ENCODE peak calls at places on chromosomes 2 and 18, in eight cellular contexts. Q is upper lobe of right lung, T is upper lobe of left lung, N is A549, Y is epithelial cell of esophagus, M is lower leg skin, C is fibroblast of the aortic adventitia, R is fibroblast of pulmonary artery. K is an unnamed sample.
A peak's percentile ranks its signal among the peaks of the same experiment; 100 is the strongest.

GRCh38 chr2:199055336-199055735 is 402.4 kb downstream of the SATB2 start:
- DNase-seq in Q (no peak), T (no peak), N (no peak), Y (no peak), M (no peak), C (no peak), R (no peak), K (peak; percentile 5)

GRCh38 chr2:6676245-6676644 is 189.5 kb downstream of the CMPK2 start:
- DNase-seq in Q (no peak), T (no peak), N (no peak), Y (no peak), M (no peak), C (no peak), R (no peak), K (no peak)

GRCh38 chr2:464562-465309 is 176.8 kb upstream of the ALKAL2 start:
- DNase-seq in Q (no peak), T (no peak), N (no peak), Y (no peak), M (no peak), C (no peak), R (no peak), K (no peak)

GRCh38 chr2:220000586-220000985 is 373.2 kb downstream of the SLC4A3 start:
- DNase-seq in Q (no peak), T (no peak), N (no peak), Y (no peak), M (no peak), C (no peak), R (no peak), K (no peak)

GRCh38 chr2:236879416-236879963 is 206.2 kb upstream of the COPS8 start:
- DNase-seq in Q (no peak), T (no peak), N (no peak), Y (no peak), M (peak; percentile 69), C (no peak), R (no peak), K (no peak)

GRCh38 chr2:216287251-216287650 is 85.0 kb downstream of the MARCHF4 start:
- DNase-seq in Q (no peak), T (no peak), N (no peak), Y (no peak), M (no peak), C (no peak), R (no peak), K (peak; percentile 77)

GRCh38 chr2:23669413-23670244 is 257.3 kb downstream of the ATAD2B start:
- DNase-seq in Q (peak; percentile 80), T (no peak), N (no peak), Y (peak; percentile 93), M (peak; percentile 91), C (peak; percentile 88), R (peak; percentile 79), K (peak; percentile 80)

GRCh38 chr2:188976545-188977268 is 2.5 kb downstream of the COL3A1 start:
- DNase-seq in Q (no peak), T (no peak), N (no peak), Y (peak; percentile 45), M (no peak), C (peak; percentile 86), R (peak; percentile 81), K (peak; percentile 84)

GRCh38 chr2:236899945-236900640 is 185.6 kb upstream of the COPS8 start:
- DNase-seq in Q (no peak), T (no peak), N (no peak), Y (no peak), M (no peak), C (no peak), R (no peak), K (no peak)

GRCh38 chr2:158060862-158061435 is 40.7 kb upstream of the UPP2 start:
- DNase-seq in Q (no peak), T (no peak), N (no peak), Y (peak; percentile 17), M (no peak), C (peak; percentile 50), R (peak; percentile 11), K (peak; percentile 29)

GRCh38 chr2:12960671-12961070 is 243.9 kb downstream of the TRIB2 start:
- DNase-seq in Q (no peak), T (no peak), N (no peak), Y (no peak), M (no peak), C (peak; percentile 10), R (no peak), K (no peak)

GRCh38 chr2:24461685-24462084 is 29.4 kb upstream of the NCOA1 start:
- DNase-seq in Q (no peak), T (no peak), N (no peak), Y (no peak), M (no peak), C (no peak), R (no peak), K (no peak)

GRCh38 chr2:119426396-119426675 is 5.3 kb upstream of the TMEM37 start:
- DNase-seq in Q (no peak), T (no peak), N (no peak), Y (no peak), M (peak; percentile 59), C (no peak), R (no peak), K (no peak)

GRCh38 chr18:25057491-25058050 is 294.4 kb downstream of the ZNF521 start:
- DNase-seq in Q (no peak), T (no peak), N (no peak), Y (no peak), M (no peak), C (no peak), R (no peak), K (peak; percentile 6)

GRCh38 chr2:105597011-105597830 is 147.5 kb upstream of the NCK2 start:
- DNase-seq in Q (no peak), T (no peak), N (no peak), Y (no peak), M (no peak), C (no peak), R (no peak), K (no peak)

GRCh38 chr2:200399636-200400035 is 93.1 kb downstream of the SPATS2L start:
- DNase-seq in Q (no peak), T (no peak), N (no peak), Y (no peak), M (no peak), C (no peak), R (no peak), K (no peak)

GRCh38 chr2:95073856-95074662 is 47.5 kb downstream of the MRPS5 start:
- DNase-seq in Q (no peak), T (no peak), N (no peak), Y (no peak), M (peak; percentile 56), C (no peak), R (no peak), K (no peak)

GRCh38 chr2:75523313-75524275 is 37.1 kb downstream of the EVA1A start:
- DNase-seq in Q (no peak), T (no peak), N (peak; percentile 66), Y (peak; percentile 83), M (no peak), C (peak; percentile 79), R (peak; percentile 56), K (peak; percentile 78)

GRCh38 chr18:57762686-57763085 is 40.4 kb downstream of the ATP8B1 start:
- DNase-seq in Q (no peak), T (no peak), N (no peak), Y (no peak), M (no peak), C (no peak), R (no peak), K (no peak)

GRCh38 chr2:161651547-161651946 is 27.3 kb downstream of the SLC4A10 start:
- DNase-seq in Q (no peak), T (peak; percentile 73), N (no peak), Y (no peak), M (peak; percentile 50), C (no peak), R (no peak), K (no peak)

GRCh38 chr2:152419944-152420813 is 85.2 kb downstream of the FMNL2 start:
- DNase-seq in Q (no peak), T (no peak), N (no peak), Y (no peak), M (no peak), C (no peak), R (no peak), K (no peak)

GRCh38 chr2:120631719-120632118 is 103.9 kb upstream of the GLI2 start:
- DNase-seq in Q (peak; percentile 32), T (no peak), N (no peak), Y (no peak), M (peak; percentile 48), C (no peak), R (peak; percentile 19), K (no peak)

GRCh38 chr18:28115149-28115550 is 61.8 kb downstream of the CDH2 start:
- DNase-seq in Q (no peak), T (no peak), N (peak; percentile 65), Y (peak; percentile 55), M (no peak), C (peak; percentile 80), R (peak; percentile 86), K (peak; percentile 94)
- H3K4me3 ChIP-seq in Q (no peak overlapping the region), T (no peak overlapping the region), N (peak overlapping the region; percentile 11), Y (no peak overlapping the region), M (no peak overlapping the region), C (no peak overlapping the region), R (peak overlapping the region; percentile 2), K (peak overlapping the region; percentile 5)

DNA sequence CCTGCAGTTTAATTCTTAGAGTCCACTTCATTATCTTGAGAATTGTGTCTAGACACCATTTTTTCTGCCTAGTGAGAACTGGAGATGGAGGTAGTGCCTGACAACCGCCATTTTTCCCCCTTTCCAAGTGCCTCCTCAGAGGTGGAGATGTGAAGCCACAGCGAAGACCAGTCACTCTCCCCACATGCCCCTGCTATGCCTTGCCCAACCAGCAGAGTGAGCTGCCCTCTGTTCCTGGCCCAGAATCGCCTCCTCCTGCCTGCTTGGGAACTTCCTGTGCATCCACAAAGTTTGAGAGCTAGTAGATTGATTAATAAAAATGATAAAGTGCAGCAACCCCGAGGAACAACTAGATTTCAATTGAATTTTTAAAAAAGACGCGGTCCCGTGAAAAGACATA is 123.3 kb downstream of the CLIP4 start:
- DNase-seq in Q (peak; percentile 52), T (no peak), N (peak; percentile 65), Y (peak; percentile 60), M (no peak), C (no peak), R (peak; percentile 45), K (peak; percentile 40)
- TF ChIP-seq CTCF in Q (peak; percentile 34), T (peak; percentile 12), N (peak; percentile 64), Y (peak; percentile 86), M (no peak), C (peak; percentile 70), R (peak; percentile 78), K (peak; percentile 73)

GRCh38 chr2:208320686-208321085 is 54.6 kb downstream of the PIKFYVE start:
- DNase-seq in Q (no peak), T (no peak), N (no peak), Y (no peak), M (no peak), C (peak; percentile 82), R (peak; percentile 25), K (peak; percentile 34)
- H3K4me3 ChIP-seq in Q (no peak overlapping the region), T (no peak overlapping the region), N (no peak overlapping the region), Y (no peak overlapping the region), M (no peak overlapping the region), C (no peak overlapping the region), R (no peak overlapping the region), K (no peak overlapping the region)

DNA sequence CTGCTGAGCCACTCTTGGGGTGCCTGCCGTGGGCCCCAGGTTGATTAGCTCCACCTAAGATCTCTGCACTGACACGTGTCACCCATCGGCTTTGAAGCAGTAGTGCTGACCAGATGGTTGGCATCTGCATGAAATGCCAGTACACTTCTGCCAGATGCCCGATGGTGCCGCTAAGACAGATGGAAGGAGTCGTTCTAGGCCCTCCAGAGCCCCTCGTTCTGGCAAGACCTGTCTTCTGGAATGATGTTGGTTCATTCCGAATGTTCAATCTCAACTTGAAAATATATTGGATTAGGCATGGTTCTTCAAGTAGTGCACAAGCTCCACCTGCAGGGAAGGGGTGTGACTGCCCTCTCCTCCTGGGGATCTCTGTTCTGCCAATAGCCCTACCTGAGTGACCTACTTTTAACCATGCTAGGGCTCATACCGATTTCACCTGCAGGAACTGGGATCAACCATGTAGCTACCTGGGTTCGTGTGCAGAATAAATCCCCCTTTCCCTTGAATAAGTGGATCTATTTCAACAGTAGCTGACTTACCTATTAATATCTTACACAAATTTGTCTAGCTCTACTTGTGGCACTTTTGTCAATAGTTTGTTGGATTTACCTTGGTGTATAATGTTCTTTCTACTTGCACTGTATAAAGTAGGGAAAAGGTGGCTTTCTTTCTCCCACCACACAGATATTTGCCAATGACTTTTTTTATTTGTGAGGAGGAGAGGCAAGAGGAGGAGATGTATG is 342.6 kb downstream of the CTNNA2 start:
- DNase-seq in Q (no peak), T (no peak), N (peak; percentile 20), Y (no peak), M (no peak), C (no peak), R (no peak), K (peak; percentile 7)
- TF ChIP-seq CTCF in Q (peak; percentile 5), T (no peak), N (peak; percentile 20), Y (no peak), M (no peak), C (no peak), R (no peak), K (peak; percentile 35)

K was measured in fibroblast of mammary gland.